ENCODE peak calls at places on chromosomes 2 and 18, in six cellular contexts. One of them, this sample, is unnamed.

GRCh38 chr2:68357608-68358337 is 7.3 kb upstream of the PLEK start:
- DNase-seq in PC-3: peak
- DNase-seq in H9: peak
- DNase-seq in neural progenitor cell: peak
- DNase-seq in fibroblast of lung: peak
- DNase-seq in kidney: no peak
- DNase-seq in this sample: peak

GRCh38 chr2:63049291-63050185 is 1.1 kb upstream of the OTX1 start:
- DNase-seq in PC-3: peak
- DNase-seq in H9: peak
- DNase-seq in neural progenitor cell: peak
- DNase-seq in fibroblast of lung: no peak
- DNase-seq in kidney: no peak
- DNase-seq in this sample: peak

GRCh38 chr18:11886629-11887028 is 21.5 kb downstream of the MPPE1 start:
- DNase-seq in PC-3: no peak
- DNase-seq in H9: no peak
- DNase-seq in neural progenitor cell: no peak
- DNase-seq in fibroblast of lung: no peak
- DNase-seq in kidney: no peak
- DNase-seq in this sample: no peak

GRCh38 chr2:85662899-85663683 is 4.9 kb downstream of the SFTPB start:
- DNase-seq in PC-3: peak
- DNase-seq in H9: no peak
- DNase-seq in neural progenitor cell: no peak
- DNase-seq in fibroblast of lung: peak
- DNase-seq in kidney: no peak
- DNase-seq in this sample: peak

GRCh38 chr2:221779614-221780067 is 207.5 kb upstream of the EPHA4 start:
- DNase-seq in PC-3: no peak
- DNase-seq in H9: no peak
- DNase-seq in neural progenitor cell: no peak
- DNase-seq in fibroblast of lung: peak
- DNase-seq in kidney: no peak
- DNase-seq in this sample: peak

GRCh38 chr2:195759877-195760276 is 102.9 kb downstream of the SLC39A10 start:
- DNase-seq in PC-3: no peak
- DNase-seq in H9: no peak
- DNase-seq in neural progenitor cell: no peak
- DNase-seq in fibroblast of lung: no peak
- DNase-seq in kidney: no peak
- DNase-seq in this sample: no peak

GRCh38 chr18:13437034-13437433 is 218.5 kb downstream of the LDLRAD4 start:
- DNase-seq in PC-3: no peak
- DNase-seq in H9: no peak
- DNase-seq in neural progenitor cell: no peak
- DNase-seq in fibroblast of lung: no peak
- DNase-seq in kidney: no peak
- DNase-seq in this sample: no peak

GRCh38 chr2:234290671-234291070 is 206.2 kb downstream of the ARL4C start:
- DNase-seq in PC-3: no peak
- DNase-seq in H9: no peak
- DNase-seq in neural progenitor cell: no peak
- DNase-seq in fibroblast of lung: no peak
- DNase-seq in kidney: peak
- DNase-seq in this sample: peak

GRCh38 chr2:180268006-180268405 is 260.9 kb upstream of the CWC22 start:
- DNase-seq in PC-3: no peak
- DNase-seq in H9: no peak
- DNase-seq in neural progenitor cell: no peak
- DNase-seq in fibroblast of lung: no peak
- DNase-seq in kidney: no peak
- DNase-seq in this sample: no peak

GRCh38 chr2:168526641-168527040 is 70.6 kb downstream of the CERS6 start:
- DNase-seq in PC-3: no peak
- DNase-seq in H9: no peak
- DNase-seq in neural progenitor cell: no peak
- DNase-seq in fibroblast of lung: peak
- DNase-seq in kidney: no peak
- DNase-seq in this sample: no peak

GRCh38 chr2:207133862-207134519 is 31.8 kb downstream of the KLF7 start:
- DNase-seq in PC-3: peak
- DNase-seq in H9: no peak
- DNase-seq in neural progenitor cell: peak
- DNase-seq in fibroblast of lung: peak
- DNase-seq in kidney: peak
- DNase-seq in this sample: peak

GRCh38 chr2:36963734-36964133 is 2.6 kb downstream of the STRN start:
- DNase-seq in PC-3: no peak
- DNase-seq in H9: no peak
- DNase-seq in neural progenitor cell: no peak
- DNase-seq in fibroblast of lung: no peak
- DNase-seq in kidney: no peak
- DNase-seq in this sample: no peak

GRCh38 chr18:58337688-58338087 is 291.2 kb downstream of the ALPK2 start:
- DNase-seq in PC-3: no peak
- DNase-seq in H9: no peak
- DNase-seq in neural progenitor cell: no peak
- DNase-seq in fibroblast of lung: peak
- DNase-seq in kidney: no peak
- DNase-seq in this sample: no peak

GRCh38 chr18:58335821-58336220 is 291.8 kb downstream of the NEDD4L start:
- DNase-seq in PC-3: no peak
- DNase-seq in H9: no peak
- DNase-seq in neural progenitor cell: no peak
- DNase-seq in fibroblast of lung: no peak
- DNase-seq in kidney: no peak
- DNase-seq in this sample: no peak

GRCh38 chr18:58338141-58338540 is 290.8 kb downstream of the ALPK2 start:
- DNase-seq in PC-3: no peak
- DNase-seq in H9: no peak
- DNase-seq in neural progenitor cell: no peak
- DNase-seq in fibroblast of lung: no peak
- DNase-seq in kidney: no peak
- DNase-seq in this sample: no peak

GRCh38 chr18:58336605-58337004 is 292.3 kb downstream of the ALPK2 start:
- DNase-seq in PC-3: no peak
- DNase-seq in H9: no peak
- DNase-seq in neural progenitor cell: no peak
- DNase-seq in fibroblast of lung: no peak
- DNase-seq in kidney: no peak
- DNase-seq in this sample: no peak

GRCh38 chr18:58337285-58337684 is 291.6 kb downstream of the ALPK2 start:
- DNase-seq in PC-3: no peak
- DNase-seq in H9: no peak
- DNase-seq in neural progenitor cell: no peak
- DNase-seq in fibroblast of lung: no peak
- DNase-seq in kidney: no peak
- DNase-seq in this sample: no peak
- H3K9ac ChIP-seq in PC-3: no peak
- H3K9ac ChIP-seq in H9: no peak
- H3K9ac ChIP-seq in neural progenitor cell: no peak
- H3K9ac ChIP-seq in fibroblast of lung: no peak
- H3K9ac ChIP-seq in kidney: no peak
- H3K9ac ChIP-seq in this sample: no peak

GRCh38 chr2:127052771-127053691 is 53.9 kb downstream of the BIN1 start:
- DNase-seq in PC-3: no peak
- DNase-seq in H9: no peak
- DNase-seq in neural progenitor cell: no peak
- DNase-seq in fibroblast of lung: no peak
- DNase-seq in kidney: peak
- DNase-seq in this sample: no peak
- H3K9ac ChIP-seq in PC-3: no peak
- H3K9ac ChIP-seq in H9: no peak
- H3K9ac ChIP-seq in neural progenitor cell: no peak
- H3K9ac ChIP-seq in fibroblast of lung: no peak
- H3K9ac ChIP-seq in kidney: no peak
- H3K9ac ChIP-seq in this sample: no peak

GRCh38 chr2:163731735-163732134 is 4.1 kb downstream of the FIGN start:
- DNase-seq in PC-3: no peak
- DNase-seq in H9: no peak
- DNase-seq in neural progenitor cell: no peak
- DNase-seq in fibroblast of lung: peak
- DNase-seq in kidney: no peak
- DNase-seq in this sample: peak

GRCh38 chr2:163734911-163735691 is 707 bp downstream of the FIGN start:
- DNase-seq in PC-3: peak
- DNase-seq in H9: no peak
- DNase-seq in neural progenitor cell: peak
- DNase-seq in fibroblast of lung: peak
- DNase-seq in kidney: no peak
- DNase-seq in this sample: peak

GRCh38 chr2:163732718-163733117 is 3.1 kb downstream of the FIGN start:
- DNase-seq in PC-3: no peak
- DNase-seq in H9: no peak
- DNase-seq in neural progenitor cell: no peak
- DNase-seq in fibroblast of lung: peak
- DNase-seq in kidney: no peak
- DNase-seq in this sample: no peak

GRCh38 chr2:163734401-163734800 is 1.4 kb downstream of the FIGN start:
- DNase-seq in PC-3: no peak
- DNase-seq in H9: no peak
- DNase-seq in neural progenitor cell: no peak
- DNase-seq in fibroblast of lung: peak
- DNase-seq in kidney: no peak
- DNase-seq in this sample: no peak

GRCh38 chr2:163733301-163733938 is 2.4 kb downstream of the FIGN start:
- DNase-seq in PC-3: no peak
- DNase-seq in H9: no peak
- DNase-seq in neural progenitor cell: no peak
- DNase-seq in fibroblast of lung: peak
- DNase-seq in kidney: no peak
- DNase-seq in this sample: no peak
- H3K9ac ChIP-seq in PC-3: no peak
- H3K9ac ChIP-seq in H9: no peak
- H3K9ac ChIP-seq in neural progenitor cell: peak
- H3K9ac ChIP-seq in fibroblast of lung: peak
- H3K9ac ChIP-seq in kidney: no peak
- H3K9ac ChIP-seq in this sample: no peak

DNA sequence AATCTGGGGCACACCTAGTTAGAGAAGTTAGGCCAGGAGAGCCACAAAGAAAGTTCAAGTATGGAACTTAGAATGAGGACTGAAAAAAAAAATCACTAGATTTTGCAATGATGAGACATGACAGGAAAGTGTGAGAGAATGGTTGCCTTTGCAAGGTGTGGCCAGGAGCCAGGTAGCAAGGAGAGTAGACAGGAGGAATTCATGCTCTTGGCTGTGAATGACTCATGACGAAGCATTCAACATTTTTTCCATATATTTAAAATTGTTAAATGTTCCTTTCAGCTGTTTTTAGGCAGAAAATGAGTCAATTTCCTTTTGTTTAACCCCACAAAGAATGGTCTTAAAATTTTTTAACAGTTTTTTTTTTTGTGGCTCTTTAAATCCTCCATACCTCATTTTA is 636.9 kb downstream of the PLCL1 start:
- DNase-seq in PC-3: peak
- DNase-seq in H9: no peak
- DNase-seq in neural progenitor cell: no peak
- DNase-seq in fibroblast of lung: no peak
- DNase-seq in kidney: no peak
- DNase-seq in this sample: no peak
- H3K9ac ChIP-seq in PC-3: no peak
- H3K9ac ChIP-seq in H9: no peak
- H3K9ac ChIP-seq in neural progenitor cell: no peak
- H3K9ac ChIP-seq in fibroblast of lung: no peak
- H3K9ac ChIP-seq in kidney: no peak
- H3K9ac ChIP-seq in this sample: no peak